ENCODE peak calls at places on chromosomes 4 and X, in four cellular contexts. N is left ventricle myocardium inferior, O is astrocyte of the spinal cord, M is ascending aorta. E is an unnamed sample.
A peak's percentile ranks its signal among the peaks of the same experiment; 100 is the strongest.

GRCh38 chr4:1541449-1542225 is 135.4 kb upstream of the NKX1-1 start:
- DNase-seq in O (no peak), M (no peak), N (no peak), E (no peak)

GRCh38 chr4:175469519-175469918 is 342.5 kb downstream of the GPM6A start:
- DNase-seq in N (no peak), M (no peak), O (peak; percentile 37), E (no peak)

GRCh38 chrX:37349131-37350033 is at the start of gene PRRG1:
- DNase-seq in N (peak; percentile 78), M (no peak), O (peak; percentile 86), E (peak; percentile 79)

GRCh38 chrX:7139202-7140081 is 8.1 kb upstream of the STS start:
- DNase-seq in O (peak; percentile 87), N (no peak), M (no peak), E (no peak)

GRCh38 chr4:153467154-153467896 is 1.2 kb downstream of the TMEM131L start:
- DNase-seq in N (peak; percentile 36), M (no peak), O (no peak), E (no peak)

GRCh38 chrX:13899607-13900006 is 82.7 kb upstream of the GPM6B start:
- DNase-seq in N (no peak), O (peak; percentile 67), M (no peak), E (no peak)

GRCh38 chr4:40335508-40335860 is 351 bp downstream of the CHRNA9 start:
- DNase-seq in O (no peak), N (no peak), M (no peak), E (no peak)

GRCh38 chr4:66564901-66565648 is 894.8 kb upstream of the EPHA5 start:
- DNase-seq in N (no peak), O (peak; percentile 96), M (no peak), E (no peak)

GRCh38 chr4:155973639-155974475 is 20.2 kb upstream of the CTSO start:
- DNase-seq in O (peak; percentile 38), N (no peak), M (no peak), E (no peak)

GRCh38 chr4:134216436-134216835 is 14.8 kb upstream of the PABPC4L start:
- DNase-seq in O (peak; percentile 32), N (no peak), M (no peak), E (no peak)

GRCh38 chrX:103441878-103442535 is 65.7 kb downstream of the BEX3 start:
- DNase-seq in N (no peak), M (no peak), O (no peak), E (no peak)

GRCh38 chr4:3040447-3041191 is 33.7 kb downstream of the HTT-AS start:
- DNase-seq in N (no peak), O (no peak), M (no peak), E (peak; percentile 41)

GRCh38 chr4:42306221-42307109 is 90.8 kb upstream of the SHISA3 start:
- DNase-seq in O (no peak), M (no peak), N (peak; percentile 20), E (no peak)

GRCh38 chr4:126939401-126939800 is 693.4 kb upstream of the INTU start:
- DNase-seq in N (no peak), M (no peak), O (peak; percentile 67), E (no peak)

GRCh38 chr4:87192155-87192919 is 28.1 kb downstream of the KLHL8 start:
- DNase-seq in N (no peak), M (no peak), O (peak; percentile 32), E (no peak)

GRCh38 chrX:155718964-155719586 is 106.3 kb upstream of the TMLHE start:
- DNase-seq in O (no peak), M (no peak), N (no peak), E (no peak)

GRCh38 chr4:56757821-56758400 is 63.6 kb downstream of the SPINK2 start:
- DNase-seq in M (peak; percentile 15), O (peak; percentile 93), N (no peak), E (peak; percentile 73)

GRCh38 chr4:113083346-113083745 is 33.9 kb downstream of the ANK2 start:
- DNase-seq in M (no peak), N (no peak), O (no peak), E (no peak)

GRCh38 chr4:966266-967112 is 6.9 kb downstream of the DGKQ start:
- DNase-seq in M (no peak), O (no peak), N (no peak), E (no peak)

GRCh38 chr4:181504846-181505374 is 738.3 kb upstream of the TENM3 start:
- DNase-seq in N (no peak), O (no peak), M (no peak), E (no peak)

GRCh38 chrX:147173586-147173985 is 359.0 kb upstream of the CXorf51A start:
- DNase-seq in O (no peak), M (no peak), N (no peak), E (no peak)

GRCh38 chr4:16530688-16531635 is 304.7 kb upstream of the TAPT1 start:
- DNase-seq in O (peak; percentile 5), M (no peak), N (no peak), E (no peak)

GRCh38 chrX:53324085-53324484 is 42.7 kb upstream of the IQSEC2 start:
- DNase-seq in M (no peak), N (no peak), O (no peak), E (no peak)

GRCh38 chr4:42302348-42302747 is 94.9 kb upstream of the SHISA3 start:
- DNase-seq in M (no peak), N (no peak), O (peak; percentile 43), E (no peak)

GRCh38 chrX:130801901-130802300 is 101.1 kb downstream of the ENOX2 start:
- DNase-seq in O (no peak), N (no peak), M (no peak), E (no peak)

GRCh38 chr4:16952462-16952871 is 54.0 kb upstream of the LDB2 start:
- DNase-seq in M (no peak), O (peak; percentile 7), N (no peak), E (no peak)

GRCh38 chr4:36235306-36235705 is 9.0 kb downstream of the ARAP2 start:
- DNase-seq in M (no peak), O (no peak), N (no peak), E (no peak)

GRCh38 chrX:39974228-39974627 is 123.5 kb downstream of the BCOR start:
- DNase-seq in O (no peak), M (no peak), N (no peak), E (no peak)

GRCh38 chr4:67682266-67682665 is 18.7 kb downstream of the UBA6 start:
- DNase-seq in O (no peak), M (no peak), N (no peak), E (no peak)

GRCh38 chr4:82787342-82787741 is 11.3 kb downstream of the SCD5 start:
- DNase-seq in M (no peak), N (no peak), O (peak; percentile 46), E (no peak)

GRCh38 chrX:7444967-7445366 is 297.0 kb upstream of the PUDP start:
- DNase-seq in M (no peak), O (no peak), N (no peak), E (no peak)

GRCh38 chrX:55522577-55523254 is 33.1 kb upstream of the USP51 start:
- DNase-seq in N (no peak), O (no peak), M (no peak), E (no peak)

GRCh38 chrX:25006586-25007058 is 9.1 kb downstream of the ARX start:
- DNase-seq in M (no peak), N (no peak), O (no peak), E (no peak)

GRCh38 chrX:102988517-102988916 is 51.4 kb downstream of the RAB40AL start:
- DNase-seq in O (no peak), N (no peak), M (no peak), E (no peak)

GRCh38 chrX:17944833-17945497 is 83.9 kb upstream of the RAI2 start:
- DNase-seq in O (no peak), M (no peak), N (no peak), E (no peak)

GRCh38 chr4:89486042-89486441 is 178.4 kb upstream of the GPRIN3 start:
- DNase-seq in O (peak; percentile 46), N (no peak), M (no peak), E (no peak)
- TF ChIP-seq CTCF in O (peak; percentile 50), N (peak; percentile 22), M (no peak), E (no peak)

DNA sequence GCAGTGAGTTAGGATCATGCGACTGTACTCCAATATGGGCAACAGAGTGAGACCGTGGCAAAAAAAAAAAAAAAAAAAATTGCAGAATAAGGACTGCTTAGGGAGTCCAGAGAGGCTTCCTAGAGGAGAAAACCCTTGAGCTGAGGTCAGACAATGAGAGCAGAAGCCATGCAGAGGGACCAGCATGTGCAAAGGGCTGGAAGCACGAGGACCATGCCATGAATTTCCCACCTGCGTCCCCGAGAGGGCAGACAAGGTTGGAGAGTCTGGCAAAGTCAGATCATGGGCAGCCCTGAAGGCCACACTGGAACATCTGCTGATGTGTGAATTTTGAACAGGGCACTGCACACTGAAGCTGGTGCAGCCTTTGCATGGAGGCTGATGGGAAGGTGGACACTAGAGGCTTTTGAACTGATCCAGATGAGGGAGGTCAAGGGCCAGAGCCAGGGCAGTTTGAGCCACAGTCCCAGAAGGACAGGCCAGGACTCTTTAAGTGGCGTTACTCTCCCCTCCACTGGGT is 6.5 kb upstream of the JAKMIP1 start:
- DNase-seq in N (no peak), M (no peak), O (no peak), E (peak; percentile 53)
- H3K4me3 ChIP-seq in N (no peak overlapping the region), M (no peak overlapping the region), O (no peak overlapping the region), E (no peak overlapping the region)

GRCh38 chr4:89558147-89558546 is 250.5 kb upstream of the GPRIN3 start:
- DNase-seq in M (no peak), O (no peak), N (no peak), E (no peak)
- TF ChIP-seq CTCF in M (no peak), O (peak; percentile 53), N (peak; percentile 34), E (no peak)

GRCh38 chr4:54967289-54967688 is 158.1 kb downstream of the KDR start:
- DNase-seq in N (no peak), O (no peak), M (no peak), E (no peak)
- H3K4me3 ChIP-seq in N (no peak overlapping the region), O (no peak overlapping the region), M (no peak overlapping the region), E (no peak overlapping the region)

DNA sequence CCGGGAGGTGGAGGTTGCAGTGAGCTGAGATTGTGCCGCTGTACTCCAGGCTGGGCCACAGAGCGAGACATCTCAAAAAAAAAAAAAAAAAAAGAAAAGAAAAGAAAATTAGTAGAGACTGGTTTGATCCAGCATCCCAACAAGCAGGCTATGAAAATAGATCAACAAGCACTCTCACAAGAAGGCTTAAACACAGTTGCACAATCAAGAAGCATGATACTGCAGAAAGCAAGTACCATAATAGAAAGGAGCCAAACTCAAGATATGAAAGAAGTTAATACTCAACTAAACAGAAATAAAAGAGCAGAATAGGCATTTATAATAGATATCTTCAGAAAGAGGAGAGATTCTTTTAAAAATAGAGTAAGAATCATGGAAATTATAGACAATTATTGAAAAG is 10.6 kb downstream of the TLR6 start:
- DNase-seq in M (no peak), O (no peak), N (no peak), E (no peak)
- TF ChIP-seq CTCF in M (no peak), O (no peak), N (no peak), E (no peak)

GRCh38 chr4:76993787-76994641 is 44.5 kb downstream of the SEPTIN11 start:
- DNase-seq in N (no peak), M (no peak), O (no peak), E (no peak)
- H3K4me3 ChIP-seq in N (no peak overlapping the region), M (no peak overlapping the region), O (no peak overlapping the region), E (no peak overlapping the region)

GRCh38 chrX:106404512-106404911 is 207.3 kb upstream of the RADX start:
- DNase-seq in O (no peak), M (no peak), N (no peak), E (no peak)
- TF ChIP-seq CTCF in O (peak; percentile 35), M (no peak), N (no peak), E (no peak)

E was measured in coronary artery.